ENCODE peak calls at places on chromosomes 16 and 17, in five cellular contexts. B, Z, E, H and A are unnamed samples.

GRCh38 chr16:65684230-65684629 is 562.4 kb upstream of the CDH11 start:
- DNase-seq in B (no peak), Z (no peak), E (no peak), H (no peak), A (no peak)

GRCh38 chr17:10117581-10118001 is 80.8 kb downstream of the GAS7 start:
- DNase-seq in B (no peak), Z (no peak), E (no peak), H (no peak), A (no peak)

GRCh38 chr17:76841776-76842405 is 26.3 kb upstream of the MGAT5B start:
- DNase-seq in B (no peak), Z (no peak), E (no peak), H (no peak), A (peak)

GRCh38 chr17:42323268-42323773 is 35.0 kb downstream of the STAT5A start:
- DNase-seq in B (no peak), Z (no peak), E (no peak), H (no peak), A (no peak)

GRCh38 chr16:57843400-57843799 is 41.1 kb upstream of the KIFC3 start:
- DNase-seq in B (no peak), Z (no peak), E (no peak), H (no peak), A (no peak)

GRCh38 chr17:76414334-76415295 is 30.2 kb downstream of the SPHK1 start:
- DNase-seq in B (no peak), Z (no peak), E (peak), H (peak), A (peak)

GRCh38 chr17:4297351-4297750 is 33.6 kb upstream of the ANKFY1 start:
- DNase-seq in B (no peak), Z (no peak), E (no peak), H (no peak), A (no peak)

GRCh38 chr17:9235346-9235745 is 214.0 kb downstream of the NTN1 start:
- DNase-seq in B (no peak), Z (no peak), E (no peak), H (no peak), A (no peak)

GRCh38 chr17:45022288-45022648 is 29.2 kb downstream of the DCAKD start:
- DNase-seq in B (no peak), Z (no peak), E (no peak), H (no peak), A (no peak)

GRCh38 chr17:74332763-74333220 is 6.8 kb downstream of the KIF19 start:
- DNase-seq in B (no peak), Z (no peak), E (no peak), H (no peak), A (no peak)

GRCh38 chr16:67804853-67805542 is 1.4 kb downstream of the RANBP10 start:
- DNase-seq in B (no peak), Z (no peak), E (no peak), H (no peak), A (no peak)

GRCh38 chr16:53207810-53208752 is 153.3 kb downstream of the CHD9 start:
- DNase-seq in B (peak), Z (peak), E (peak), H (peak), A (peak)

GRCh38 chr17:6523809-6524355 is 32.5 kb downstream of the PITPNM3 start:
- DNase-seq in B (no peak), Z (no peak), E (no peak), H (no peak), A (no peak)

GRCh38 chr16:9374076-9374475 is 282.6 kb downstream of the HAPSTR1 start:
- DNase-seq in B (no peak), Z (no peak), E (no peak), H (no peak), A (no peak)

GRCh38 chr17:30344283-30345088 is 10.6 kb upstream of the TMIGD1 start:
- DNase-seq in B (no peak), Z (no peak), E (peak), H (peak), A (peak)

GRCh38 chr16:15932939-15933338 is 16.5 kb upstream of the ABCC1 start:
- DNase-seq in B (no peak), Z (no peak), E (no peak), H (no peak), A (no peak)

GRCh38 chr16:57603110-57604024 is 25.1 kb upstream of the ADGRG1 start:
- DNase-seq in B (no peak), Z (no peak), E (no peak), H (no peak), A (no peak)

GRCh38 chr17:3771140-3771539 is 29.8 kb downstream of the ITGAE start:
- DNase-seq in B (no peak), Z (no peak), E (no peak), H (no peak), A (no peak)

GRCh38 chr16:68399456-68399855 is 48.9 kb downstream of the SMPD3 start:
- DNase-seq in B (no peak), Z (no peak), E (no peak), H (no peak), A (no peak)